ENCODE peak calls at places on chromosomes 5 and 9, in four cellular contexts. S, Q, R and W are unnamed samples.

GRCh38 chr9:115291841-115292240 is 173.9 kb upstream of the TNC start:
- DNase-seq in S (peak; percentile 87), Q (no peak), R (no peak), W (peak; percentile 52)

GRCh38 chr5:55062039-55062779 is 38.2 kb downstream of the GZMK start:
- DNase-seq in S (no peak), Q (no peak), R (no peak), W (no peak)

GRCh38 chr9:82021198-82021597 is 32.6 kb downstream of the SPATA31D1 start:
- DNase-seq in S (no peak), Q (peak; percentile 29), R (peak; percentile 48), W (no peak)

GRCh38 chr9:95572370-95573151 is 55.8 kb upstream of the PTCH1 start:
- DNase-seq in S (no peak), Q (no peak), R (no peak), W (no peak)

GRCh38 chr9:93128011-93128714 is 5.9 kb downstream of the NINJ1 start:
- DNase-seq in S (no peak), Q (peak; percentile 19), R (peak; percentile 15), W (no peak)

GRCh38 chr9:94168203-94169000 is 84.1 kb downstream of the PTPDC1 start:
- DNase-seq in S (no peak), Q (no peak), R (no peak), W (no peak)

GRCh38 chr5:14534773-14535172 is 46.8 kb upstream of the OTULINL start:
- DNase-seq in S (no peak), Q (no peak), R (no peak), W (no peak)

GRCh38 chr5:139783436-139783955 is 12.1 kb upstream of the PSD2 start:
- DNase-seq in S (no peak), Q (no peak), R (no peak), W (no peak)

GRCh38 chr5:95080456-95080855 is 204.4 kb downstream of the MCTP1 start:
- DNase-seq in S (no peak), Q (no peak), R (no peak), W (no peak)

GRCh38 chr5:172795401-172795977 is 24.5 kb upstream of the DUSP1 start:
- DNase-seq in S (peak; percentile 72), Q (peak; percentile 69), R (peak; percentile 100), W (peak; percentile 87)

GRCh38 chr5:150214289-150214688 is 24.4 kb downstream of the SLC6A7 start:
- DNase-seq in S (no peak), Q (no peak), R (peak; percentile 45), W (no peak)

GRCh38 chr9:130053504-130054427 is at the start of gene GPR107:
- DNase-seq in S (peak; percentile 75), Q (peak; percentile 70), R (peak; percentile 82), W (peak; percentile 96)

GRCh38 chr5:52693836-52694235 is 93.9 kb upstream of the ITGA1 start:
- DNase-seq in S (no peak), Q (no peak), R (no peak), W (no peak)

GRCh38 chr5:113053614-113054013 is 77.0 kb downstream of the DCP2 start:
- DNase-seq in S (no peak), Q (no peak), R (peak; percentile 89), W (no peak)

GRCh38 chr5:61790678-61791077 is 458.6 kb downstream of the ZSWIM6 start:
- DNase-seq in S (peak; percentile 37), Q (no peak), R (no peak), W (no peak)

GRCh38 chr9:75754090-75754489 is 136.4 kb upstream of the PCSK5 start:
- DNase-seq in S (no peak), Q (no peak), R (no peak), W (no peak)

GRCh38 chr9:87581513-87581912 is 83.8 kb downstream of the DAPK1 start:
- DNase-seq in S (no peak), Q (no peak), R (no peak), W (no peak)

GRCh38 chr9:107175826-107176500 is 107.1 kb upstream of the RAD23B start:
- DNase-seq in S (no peak), Q (no peak), R (no peak), W (no peak)

GRCh38 chr5:81838307-81838906 is 87.5 kb upstream of the SSBP2 start:
- DNase-seq in S (no peak), Q (no peak), R (no peak), W (peak; percentile 45)

GRCh38 chr5:132487841-132488555 is 2.6 kb downstream of the IRF1 start:
- DNase-seq in S (peak; percentile 25), Q (peak; percentile 13), R (peak; percentile 10), W (peak; percentile 20)

GRCh38 chr5:124662261-124662781 is 84.1 kb downstream of the ZNF608 start:
- DNase-seq in S (no peak), Q (no peak), R (no peak), W (no peak)

GRCh38 chr5:115179959-115180709 is 10.4 kb upstream of the TRIM36 start:
- DNase-seq in S (no peak), Q (no peak), R (peak; percentile 18), W (no peak)

GRCh38 chr5:97044057-97044456 is 98.4 kb downstream of the LIX1 start:
- DNase-seq in S (peak; percentile 34), Q (no peak), R (peak; percentile 19), W (peak; percentile 45)

GRCh38 chr9:89803403-89803802 is 198.6 kb downstream of the GADD45G start:
- DNase-seq in S (no peak), Q (no peak), R (no peak), W (no peak)

GRCh38 chr5:179558912-179559279 is 8.5 kb downstream of the RUFY1 start:
- DNase-seq in S (peak; percentile 55), Q (peak; percentile 35), R (no peak), W (peak; percentile 31)

GRCh38 chr5:6504677-6505414 is 56.2 kb downstream of the UBE2QL1 start:
- DNase-seq in S (no peak), Q (no peak), R (no peak), W (no peak)

GRCh38 chr5:78667461-78668103 is 19.0 kb upstream of the LHFPL2 start:
- DNase-seq in S (no peak), Q (no peak), R (no peak), W (no peak)

GRCh38 chr5:59745422-59745863 is 148.1 kb downstream of the PDE4D start:
- DNase-seq in S (peak; percentile 43), Q (no peak), R (peak; percentile 32), W (no peak)

GRCh38 chr9:69215774-69216482 is 41.9 kb downstream of the TJP2 start:
- DNase-seq in S (no peak), Q (no peak), R (no peak), W (no peak)

GRCh38 chr9:134836406-134836970 is 44.1 kb upstream of the FCN2 start:
- DNase-seq in S (no peak), Q (no peak), R (no peak), W (no peak)

DNA sequence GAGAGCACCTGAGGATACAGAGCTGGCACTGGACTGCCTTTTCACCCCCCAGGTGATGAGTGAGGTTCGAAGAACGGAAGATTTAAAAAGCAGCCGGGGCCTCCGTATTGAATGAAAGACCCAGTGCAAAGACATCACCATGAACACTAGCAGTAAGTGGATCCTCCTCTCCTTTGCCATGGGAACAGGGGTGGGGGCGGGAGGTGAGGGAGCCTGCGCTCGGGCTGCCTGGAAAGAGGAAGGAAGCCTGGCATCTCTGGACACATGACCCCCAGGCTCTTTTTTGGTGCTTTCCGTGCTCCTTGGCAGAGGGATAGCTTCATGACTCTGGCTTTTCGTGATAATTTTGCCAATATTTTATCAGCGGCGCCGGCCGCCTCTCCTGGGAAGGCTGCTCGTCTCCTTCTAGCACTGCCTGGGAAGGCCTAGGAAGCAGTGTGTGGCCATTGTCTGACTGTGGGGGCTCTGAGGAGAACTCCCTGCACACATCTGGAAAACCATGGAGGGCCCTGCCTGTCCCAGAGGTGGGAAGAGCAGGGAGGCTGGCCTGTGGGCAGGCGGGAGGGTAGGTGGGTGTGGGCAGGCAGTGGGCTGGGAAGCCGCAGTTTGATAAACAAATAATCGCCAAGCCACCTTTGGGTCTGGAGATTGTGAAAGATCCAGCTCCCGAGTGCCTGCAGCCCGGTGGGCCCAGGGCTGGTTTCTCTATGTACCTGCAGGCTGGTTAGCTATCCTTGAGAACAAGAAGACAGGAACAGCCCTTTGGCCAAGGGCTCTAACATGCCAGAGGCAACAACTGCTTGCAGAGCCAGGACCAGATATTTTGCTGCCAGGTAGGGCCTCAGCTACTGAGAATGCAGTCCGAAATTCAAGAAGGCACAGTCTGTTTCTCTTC is 911 bp downstream of the ABLIM3 start:
- DNase-seq in S (no peak), Q (peak; percentile 33), R (peak; percentile 36), W (peak; percentile 46)
- TF ChIP-seq POLR2A in S (no peak), Q (no peak), R (no peak), W (no peak)

GRCh38 chr5:153135416-153135815 is 355.1 kb upstream of the GRIA1 start:
- DNase-seq in S (no peak), Q (no peak), R (no peak), W (no peak)
- TF ChIP-seq CTCF in S (no peak), Q (no peak), R (no peak), W (no peak)

GRCh38 chr9:16871358-16872151 is 1.1 kb upstream of the BNC2 start:
- DNase-seq in S (peak; percentile 35), Q (peak; percentile 40), R (peak; percentile 61), W (peak; percentile 38)
- TF ChIP-seq POLR2A in S (no peak), Q (no peak), R (no peak), W (no peak)

GRCh38 chr5:116272281-116272941 is 187.6 kb downstream of the COMMD10 start:
- DNase-seq in S (no peak), Q (no peak), R (no peak), W (no peak)
- TF ChIP-seq CTCF in S (no peak), Q (peak; percentile 35), R (no peak), W (no peak)

GRCh38 chr9:110762783-110763182 is 94.2 kb downstream of the MUSK start:
- DNase-seq in S (no peak), Q (no peak), R (no peak), W (no peak)

GRCh38 chr9:110767559-110768063 is 99.0 kb downstream of the MUSK start:
- DNase-seq in S (no peak), Q (no peak), R (peak; percentile 56), W (no peak)

GRCh38 chr9:110764006-110764405 is 95.4 kb downstream of the MUSK start:
- DNase-seq in S (no peak), Q (no peak), R (no peak), W (no peak)

GRCh38 chr9:110765926-110766325 is 97.3 kb downstream of the MUSK start:
- DNase-seq in S (no peak), Q (no peak), R (no peak), W (no peak)

GRCh38 chr9:110763568-110763967 is 95.0 kb downstream of the MUSK start:
- DNase-seq in S (no peak), Q (no peak), R (no peak), W (no peak)
- TF ChIP-seq POLR2A in S (no peak), Q (no peak), R (no peak), W (no peak)